ENCODE peak calls at places on chromosomes 5 and 9, in four cellular contexts. O, J, X and E are unnamed samples. For H3K4me1, the result is how much of the 10 kb centered on the place peaks cover.

GRCh38 chr5:179763215-179763945 is 30.4 kb upstream of the LTC4S start:
- DNase-seq in O (peak), J (peak), X (peak), E (peak)

GRCh38 chr5:159021360-159022177 is 78.1 kb downstream of the EBF1 start:
- DNase-seq in O (no peak), J (no peak), X (no peak), E (no peak)

GRCh38 chr5:125560476-125561225 is 814.2 kb upstream of the ZNF608 start:
- DNase-seq in O (no peak), J (no peak), X (no peak), E (no peak)

GRCh38 chr5:5648694-5649093 is 226.2 kb downstream of the ICE1 start:
- DNase-seq in O (no peak), J (no peak), X (peak), E (no peak)

GRCh38 chr9:98142182-98142924 is 23.3 kb upstream of the TRIM14 start:
- DNase-seq in O (peak), J (no peak), X (no peak), E (peak)

GRCh38 chr9:34710023-34710422 is at the start of gene CCL21:
- DNase-seq in O (peak), J (no peak), X (no peak), E (peak)

GRCh38 chr9:12185856-12186255 is 507.3 kb upstream of the TYRP1 start:
- DNase-seq in O (no peak), J (no peak), X (no peak), E (no peak)

GRCh38 chr5:83991566-83992224 is 271.0 kb upstream of the HAPLN1 start:
- DNase-seq in O (no peak), J (no peak), X (no peak), E (no peak)

GRCh38 chr5:68215888-68216736 is 556 bp downstream of the PIK3R1 start:
- DNase-seq in O (peak), J (peak), X (peak), E (peak)

GRCh38 chr5:80959768-80960442 is at the start of gene RASGRF2:
- DNase-seq in O (peak), J (peak), X (peak), E (no peak)

GRCh38 chr5:124783285-124783684 is 36.8 kb upstream of the ZNF608 start:
- DNase-seq in O (no peak), J (no peak), X (no peak), E (no peak)

GRCh38 chr9:26292943-26293342 is 599.7 kb downstream of the CAAP1 start:
- DNase-seq in O (no peak), J (no peak), X (no peak), E (no peak)

GRCh38 chr5:181173420-181174342 is 26.3 kb downstream of the OR2V2 start:
- DNase-seq in O (no peak), J (no peak), X (no peak), E (no peak)

GRCh38 chr5:97629281-97629680 is 446.2 kb upstream of the RIOK2 start:
- DNase-seq in O (no peak), J (no peak), X (no peak), E (peak)

GRCh38 chr9:68643901-68644809 is 60.9 kb upstream of the PIP5K1B start:
- DNase-seq in O (no peak), J (no peak), X (no peak), E (no peak)

GRCh38 chr9:83178717-83179116 is 115.8 kb upstream of the RASEF start:
- DNase-seq in O (no peak), J (no peak), X (no peak), E (no peak)

GRCh38 chr9:136171009-136171800 is 33.7 kb downstream of the LHX3 start:
- DNase-seq in O (no peak), J (no peak), X (peak), E (no peak)

GRCh38 chr9:135811796-135812195 is 95.5 kb downstream of the CAMSAP1 start:
- DNase-seq in O (no peak), J (no peak), X (no peak), E (no peak)

GRCh38 chr9:123680382-123680781 is 249.5 kb downstream of the DENND1A start:
- DNase-seq in O (no peak), J (no peak), X (peak), E (no peak)

GRCh38 chr5:146971401-146971800 is 92.8 kb upstream of the PPP2R2B start:
- DNase-seq in O (no peak), J (no peak), X (no peak), E (no peak)

GRCh38 chr9:1960696-1961095 is 54.5 kb upstream of the SMARCA2 start:
- DNase-seq in O (no peak), J (no peak), X (no peak), E (no peak)

GRCh38 chr5:76809141-76809540 is 9.7 kb upstream of the F2RL1 start:
- DNase-seq in O (no peak), J (no peak), X (no peak), E (no peak)

GRCh38 chr9:113548221-113549041 is 84.9 kb downstream of the RGS3 start:
- DNase-seq in O (peak), J (no peak), X (peak), E (peak)

GRCh38 chr5:134523543-134524136 is 1.8 kb upstream of the JADE2 start:
- DNase-seq in O (no peak), J (no peak), X (no peak), E (no peak)

GRCh38 chr9:1400983-1401382 is 350.8 kb downstream of the DMRT2 start:
- DNase-seq in O (no peak), J (no peak), X (peak), E (no peak)

GRCh38 chr9:111762546-111762945 is 32.2 kb downstream of the SHOC1 start:
- DNase-seq in O (no peak), J (no peak), X (no peak), E (no peak)

GRCh38 chr9:445033-445432 is 230.4 kb downstream of the DOCK8 start:
- DNase-seq in O (peak), J (no peak), X (peak), E (peak)

GRCh38 chr5:60652206-60652605 is 47.8 kb downstream of the DEPDC1B start:
- DNase-seq in O (no peak), J (no peak), X (no peak), E (no peak)

DNA sequence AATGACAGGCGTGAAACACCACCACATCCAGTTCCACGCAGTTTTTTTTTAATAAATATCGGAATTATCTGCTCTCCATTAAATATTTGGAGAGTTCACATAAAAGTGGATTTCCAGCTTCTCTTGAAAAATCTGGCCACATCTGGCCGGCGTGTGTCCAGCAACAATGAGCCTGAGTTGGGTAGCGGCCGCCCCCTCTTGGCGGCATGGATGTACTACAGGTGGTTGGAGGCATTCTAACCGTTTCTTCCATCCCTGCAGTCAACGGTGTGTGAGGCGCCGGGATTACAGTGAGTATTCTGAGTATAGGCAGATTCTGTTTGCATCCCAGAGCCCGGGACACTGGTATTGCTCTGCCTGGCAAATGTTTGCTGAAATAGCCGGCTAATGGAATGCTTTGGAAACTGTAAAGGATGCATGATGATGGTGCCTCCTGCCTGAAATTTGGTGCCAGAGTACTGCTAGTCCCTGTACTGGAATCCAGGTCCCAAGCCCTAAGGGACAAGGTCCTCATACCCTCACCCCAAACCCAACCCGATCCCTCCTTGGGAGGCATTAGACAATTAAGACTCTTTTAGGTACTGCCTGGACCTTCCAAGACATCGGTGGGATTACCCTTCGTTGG is 13.6 kb upstream of the GM2A start:
- DNase-seq in O (peak), J (peak), X (peak), E (peak)
- TF ChIP-seq CTCF in O (peak), J (peak), X (peak), E (peak)

GRCh38 chr9:130054820-130055219 is 1.1 kb downstream of the GPR107 start:
- DNase-seq in O (no peak), J (no peak), X (no peak), E (no peak)

GRCh38 chr9:130053504-130054427 is at the start of gene GPR107:
- DNase-seq in O (peak), J (peak), X (peak), E (peak)

GRCh38 chr9:130051855-130052254 is 1.9 kb upstream of the GPR107 start:
- DNase-seq in O (no peak), J (no peak), X (no peak), E (no peak)

GRCh38 chr9:130053109-130053503 is 600 bp upstream of the GPR107 start:
- DNase-seq in O (no peak), J (no peak), X (no peak), E (no peak)

GRCh38 chr9:130054428-130054786 is 701 bp downstream of the GPR107 start:
- DNase-seq in O (no peak), J (no peak), X (no peak), E (no peak)
- H3K27ac ChIP-seq in O (peak), J (peak), X (peak), E (peak)

DNA sequence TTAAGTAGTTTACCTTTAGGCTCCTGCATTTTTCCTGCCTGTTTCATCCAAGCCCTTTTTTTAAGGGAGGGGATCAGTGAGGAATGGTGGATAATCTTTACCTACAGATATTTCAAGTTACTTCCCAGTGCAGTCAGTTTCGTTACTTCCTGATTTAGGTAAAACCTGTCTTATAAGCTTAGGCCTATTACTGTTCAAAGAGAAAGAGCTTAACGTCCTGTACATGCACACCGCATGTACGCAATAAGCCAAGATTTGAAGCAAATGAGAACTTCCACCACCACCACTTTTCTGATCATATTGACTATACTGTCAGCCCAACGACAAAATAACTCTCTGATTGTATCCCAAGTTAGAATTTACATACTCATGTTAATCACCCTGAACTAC is 5.2 kb downstream of the NFIB start:
- DNase-seq in O (no peak), J (no peak), X (no peak), E (no peak)
- H3K4me1 ChIP-seq in O (under half), J (under half), X (under half), E (under half)

GRCh38 chr9:89919171-89919681 is 314.4 kb downstream of the GADD45G start:
- DNase-seq in O (peak), J (no peak), X (peak), E (peak)
- TF ChIP-seq CTCF in O (no peak), J (no peak), X (peak), E (peak)

GRCh38 chr9:94937214-94937903 is 210.9 kb downstream of the AOPEP start:
- DNase-seq in O (no peak), J (no peak), X (no peak), E (no peak)

GRCh38 chr9:94941211-94941875 is 214.8 kb downstream of the AOPEP start:
- DNase-seq in O (no peak), J (no peak), X (no peak), E (no peak)

GRCh38 chr9:94935396-94935795 is 208.9 kb downstream of the AOPEP start:
- DNase-seq in O (no peak), J (no peak), X (no peak), E (no peak)

GRCh38 chr9:94936411-94936810 is 209.9 kb downstream of the AOPEP start:
- DNase-seq in O (no peak), J (no peak), X (no peak), E (no peak)

GRCh38 chr9:94938384-94938783 is 211.9 kb downstream of the AOPEP start:
- DNase-seq in O (no peak), J (no peak), X (no peak), E (no peak)
- H3K27ac ChIP-seq in O (no peak), J (no peak), X (no peak), E (no peak)

GRCh38 chr9:126462617-126463016 is 136.0 kb downstream of the MVB12B start:
- DNase-seq in O (no peak), J (no peak), X (no peak), E (no peak)

GRCh38 chr9:126464694-126465441 is 138.2 kb downstream of the MVB12B start:
- DNase-seq in O (no peak), J (no peak), X (no peak), E (no peak)

GRCh38 chr9:126468141-126468825 is 141.7 kb downstream of the MVB12B start:
- DNase-seq in O (no peak), J (no peak), X (no peak), E (peak)

GRCh38 chr9:126463426-126463825 is 136.8 kb downstream of the MVB12B start:
- DNase-seq in O (no peak), J (no peak), X (no peak), E (no peak)

GRCh38 chr9:126465977-126466376 is 139.3 kb downstream of the MVB12B start:
- DNase-seq in O (no peak), J (no peak), X (no peak), E (no peak)
- H3K4me1 ChIP-seq in O (under half), J (under half), X (under half), E (under half)

DNA sequence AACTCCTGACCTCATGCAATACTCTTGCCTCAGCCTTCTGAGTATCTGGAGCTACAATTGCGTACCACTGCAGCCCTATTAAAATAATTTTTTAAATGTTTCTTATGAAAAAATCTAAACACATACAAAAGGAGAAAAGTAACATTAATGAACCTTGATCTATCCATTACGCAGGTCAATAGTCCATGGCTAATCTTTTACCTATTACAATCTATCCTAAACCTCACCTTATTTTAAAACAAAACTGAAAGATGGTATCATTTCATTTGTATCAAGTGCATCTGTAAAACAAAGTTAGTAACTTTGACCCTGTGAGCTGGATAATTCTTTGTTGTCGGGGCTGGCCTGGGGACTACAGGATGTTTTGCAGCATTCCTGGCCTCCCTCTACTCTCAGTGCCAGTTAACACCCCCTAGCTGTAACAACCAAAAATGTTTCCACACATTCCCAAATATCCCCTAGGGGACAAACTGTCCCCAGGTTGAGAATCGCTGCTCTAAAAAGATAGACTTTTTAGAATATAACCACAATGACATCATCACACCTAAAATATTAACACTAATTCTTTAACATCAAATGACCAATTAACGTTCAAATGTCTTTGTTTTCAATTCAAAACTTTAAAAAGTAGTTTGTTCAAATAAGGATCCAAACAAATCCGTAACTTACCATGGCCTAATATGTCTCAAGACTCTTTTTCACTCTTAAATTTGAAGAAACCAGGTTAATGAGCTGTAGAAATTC is 54.8 kb downstream of the RNF38 start:
- DNase-seq in O (no peak), J (no peak), X (no peak), E (no peak)
- TF ChIP-seq CTCF in O (no peak), J (no peak), X (no peak), E (no peak)

GRCh38 chr9:94178927-94179326 is 80.2 kb upstream of the ZNF169 start:
- DNase-seq in O (no peak), J (no peak), X (no peak), E (no peak)

GRCh38 chr9:94183240-94183999 is 75.7 kb upstream of the ZNF169 start:
- DNase-seq in O (no peak), J (no peak), X (no peak), E (no peak)

GRCh38 chr9:94188246-94188645 is 70.9 kb upstream of the ZNF169 start:
- DNase-seq in O (no peak), J (no peak), X (no peak), E (no peak)

GRCh38 chr9:94181782-94182181 is 77.3 kb upstream of the ZNF169 start:
- DNase-seq in O (no peak), J (no peak), X (no peak), E (no peak)

DNA sequence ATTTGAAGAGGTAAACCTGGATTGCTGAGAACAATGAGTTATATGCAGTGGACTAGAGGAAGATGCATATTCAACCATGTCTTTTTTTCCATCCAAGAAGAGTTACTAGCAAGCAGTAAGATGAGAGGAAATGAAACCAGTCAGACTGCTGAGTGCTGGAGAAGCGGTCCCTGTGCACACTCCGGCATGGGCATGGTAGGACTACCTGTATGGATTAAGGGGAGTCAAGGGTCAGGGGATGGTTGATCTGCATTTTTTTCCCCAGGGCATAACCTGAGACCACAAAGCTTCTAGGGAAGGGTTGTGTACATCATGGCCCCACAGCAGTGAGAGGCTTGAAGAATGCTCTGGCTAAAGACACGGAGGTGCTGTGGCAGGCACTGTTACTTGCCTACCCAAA is 76.6 kb upstream of the ZNF169 start:
- DNase-seq in O (no peak), J (no peak), X (no peak), E (no peak)
- H3K27ac ChIP-seq in O (no peak), J (no peak), X (peak), E (no peak)